ENCODE peak calls at places on chromosome 4, in seven cellular contexts. T is H9, G is IMR-90, E is mesendoderm, M is mesenchymal stem cell, L is neuronal stem cell, K is H1. Z is an unnamed sample. For H3K79me1, the result is how much of the 10 kb centered on the place peaks cover.

GRCh38 chr4:175469519-175469918 is 342.5 kb downstream of the GPM6A start:
- DNase-seq in T (no peak), G (peak), E (peak), M (peak), L (no peak), K (no peak), Z (peak)

GRCh38 chr4:16116019-16116418 is 32.2 kb upstream of the PROM1 start:
- DNase-seq in T (peak), G (no peak), E (no peak), M (no peak), L (no peak), K (no peak), Z (no peak)

GRCh38 chr4:73922317-73922716 is 53.1 kb downstream of the CXCL1 start:
- DNase-seq in T (no peak), G (no peak), E (no peak), M (no peak), L (no peak), K (no peak), Z (no peak)

GRCh38 chr4:67687639-67688038 is 13.3 kb downstream of the UBA6 start:
- DNase-seq in T (no peak), G (peak), E (no peak), M (peak), L (no peak), K (no peak), Z (no peak)

GRCh38 chr4:6231663-6232165 is 31.4 kb upstream of the JAKMIP1 start:
- DNase-seq in T (no peak), G (no peak), E (no peak), M (no peak), L (no peak), K (no peak), Z (no peak)

GRCh38 chr4:85565761-85566480 is 91.0 kb downstream of the ARHGAP24 start:
- DNase-seq in T (no peak), G (no peak), E (no peak), M (peak), L (no peak), K (no peak), Z (peak)

GRCh38 chr4:88526221-88526815 is 2.7 kb upstream of the PYURF start:
- DNase-seq in T (no peak), G (no peak), E (no peak), M (no peak), L (no peak), K (no peak), Z (peak)

GRCh38 chr4:56871357-56871993 is 36.2 kb upstream of the REST start:
- DNase-seq in T (peak), G (no peak), E (peak), M (no peak), L (peak), K (peak), Z (no peak)

GRCh38 chr4:113278324-113278934 is 229.0 kb downstream of the ANK2 start:
- DNase-seq in T (peak), G (peak), E (peak), M (peak), L (peak), K (peak), Z (peak)

GRCh38 chr4:177250056-177250696 is 59.5 kb upstream of the NEIL3 start:
- DNase-seq in T (peak), G (peak), E (peak), M (peak), L (peak), K (peak), Z (peak)

GRCh38 chr4:6763330-6763851 is 19.1 kb upstream of the KIAA0232 start:
- DNase-seq in T (no peak), G (no peak), E (peak), M (no peak), L (no peak), K (no peak), Z (peak)

GRCh38 chr4:87838207-87838606 is 5.4 kb downstream of the MEPE start:
- DNase-seq in T (no peak), G (no peak), E (peak), M (no peak), L (no peak), K (no peak), Z (peak)

GRCh38 chr4:25423548-25423947 is 46.5 kb downstream of the ANAPC4 start:
- DNase-seq in T (no peak), G (no peak), E (no peak), M (no peak), L (no peak), K (no peak), Z (no peak)

GRCh38 chr4:118034061-118034785 is at the start of gene NDST3:
- DNase-seq in T (peak), G (peak), E (peak), M (peak), L (peak), K (peak), Z (peak)

GRCh38 chr4:92362002-92362401 is 58.2 kb downstream of the GRID2 start:
- DNase-seq in T (no peak), G (no peak), E (no peak), M (no peak), L (no peak), K (no peak), Z (no peak)

GRCh38 chr4:26081795-26082498 is 167.9 kb downstream of the SMIM20 start:
- DNase-seq in T (no peak), G (peak), E (peak), M (peak), L (peak), K (no peak), Z (no peak)

DNA sequence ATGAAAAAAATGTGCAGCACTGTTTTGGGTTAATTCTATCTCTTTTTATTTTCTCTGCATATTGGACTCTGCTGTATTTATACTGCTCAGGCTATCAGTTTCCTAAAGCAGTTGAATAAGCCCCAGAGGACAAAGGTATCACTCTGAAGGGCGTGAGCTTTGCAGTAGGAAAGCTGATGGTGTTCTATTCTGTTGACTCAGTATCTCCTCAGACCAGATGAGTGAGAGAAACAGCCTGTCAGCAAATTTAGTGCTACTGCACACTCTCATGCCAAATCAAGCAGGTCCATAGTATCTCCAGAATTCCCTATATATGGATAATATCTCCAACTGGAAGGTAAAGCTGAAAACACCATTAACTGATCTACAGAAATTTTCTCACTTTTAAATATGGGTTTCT is 132.3 kb upstream of the UGT8 start:
- DNase-seq in T (no peak), G (no peak), E (no peak), M (no peak), L (no peak), K (no peak), Z (no peak)
- H3K79me1 ChIP-seq in T (under half), G (under half), E (under half), M (under half), L (under half), K (under half), Z (under half)

GRCh38 chr4:39996811-39997210 is 19.1 kb upstream of the PDS5A start:
- DNase-seq in T (no peak), G (no peak), E (no peak), M (no peak), L (no peak), K (no peak), Z (no peak)
- H4K8ac ChIP-seq in T (no peak), G (no peak), E (no peak), M (no peak), L (no peak), K (no peak), Z (no peak)

GRCh38 chr4:148052448-148052847 is 320.6 kb downstream of the ARHGAP10 start:
- DNase-seq in T (no peak), G (peak), E (peak), M (peak), L (no peak), K (no peak), Z (no peak)
- H3K4ac ChIP-seq in T (no peak), G (no peak), E (no peak), M (no peak), L (no peak), K (no peak), Z (no peak)

GRCh38 chr4:66062044-66062443 is 391.8 kb upstream of the EPHA5 start:
- DNase-seq in T (no peak), G (no peak), E (no peak), M (peak), L (no peak), K (no peak), Z (no peak)
- H3K79me1 ChIP-seq in T (under half), G (under half), E (under half), M (under half), L (under half), K (under half), Z (under half)

GRCh38 chr4:165748321-165748720 is 124.7 kb upstream of the TLL1 start:
- DNase-seq in T (no peak), G (no peak), E (no peak), M (no peak), L (peak), K (no peak), Z (no peak)
- H4K8ac ChIP-seq in T (no peak), G (no peak), E (no peak), M (no peak), L (no peak), K (no peak), Z (no peak)

GRCh38 chr4:32136081-32136787 is 1416.1 kb downstream of the PCDH7 start:
- DNase-seq in T (no peak), G (no peak), E (no peak), M (no peak), L (no peak), K (no peak), Z (peak)

GRCh38 chr4:32135642-32136041 is 1415.5 kb downstream of the PCDH7 start:
- DNase-seq in T (no peak), G (peak), E (no peak), M (peak), L (no peak), K (no peak), Z (peak)

GRCh38 chr4:32129967-32130366 is 1409.8 kb downstream of the PCDH7 start:
- DNase-seq in T (no peak), G (no peak), E (no peak), M (no peak), L (no peak), K (no peak), Z (no peak)

GRCh38 chr4:32133734-32134133 is 1413.6 kb downstream of the PCDH7 start:
- DNase-seq in T (no peak), G (no peak), E (peak), M (no peak), L (peak), K (no peak), Z (no peak)

DNA sequence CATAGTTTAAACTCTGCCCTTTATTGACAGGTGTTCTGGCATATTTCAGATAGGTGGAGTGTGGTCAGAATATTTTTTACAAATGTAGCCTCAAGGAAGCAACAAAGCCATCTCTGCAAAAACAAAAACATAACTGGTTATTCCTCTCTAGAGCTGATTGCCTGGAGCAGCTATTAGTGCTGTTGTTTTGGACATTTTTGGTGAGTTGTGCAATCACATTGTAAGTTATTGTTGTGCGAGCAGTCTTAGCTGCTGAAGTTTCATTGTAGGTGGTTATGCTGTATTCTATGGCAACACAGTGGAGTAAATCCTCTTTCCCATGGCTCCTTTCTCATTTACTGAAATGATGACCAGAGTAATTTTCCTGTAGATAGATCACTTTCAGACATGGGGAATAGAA is 1413.0 kb downstream of the PCDH7 start:
- DNase-seq in T (no peak), G (no peak), E (no peak), M (no peak), L (no peak), K (no peak), Z (peak)
- H3K4ac ChIP-seq in T (no peak), G (no peak), E (no peak), M (no peak), L (no peak), K (no peak), Z (no peak)